ENCODE peak calls at places on chromosome 10, in nine cellular contexts. O is MM.1S, K is heart right ventricle, M is AG04450, V is SK-N-SH, C is adrenal gland, E is tibial artery, H is fibroblast of lung, A is PC-9. Z is an unnamed sample. For H3K9me3, the result is how much of the 10 kb centered on the place peaks cover.

GRCh38 chr10:60089095-60089494 is 182.7 kb upstream of the CCDC6 start:
- DNase-seq in O (no peak), K (no peak), M (no peak), V (no peak), C (no peak), E (no peak), H (peak), A (no peak), Z (no peak)

GRCh38 chr10:98528166-98528784 is 81.5 kb upstream of the HPS1 start:
- DNase-seq in O (no peak), K (no peak), M (no peak), V (no peak), C (no peak), E (no peak), H (peak), A (no peak), Z (no peak)

GRCh38 chr10:28091913-28092312 is 93.0 kb upstream of the ODAD2 start:
- DNase-seq in O (no peak), K (no peak), M (no peak), V (no peak), C (no peak), E (no peak), H (no peak), A (no peak), Z (no peak)

GRCh38 chr10:126844406-126844805 is 60.8 kb upstream of the DOCK1 start:
- DNase-seq in O (no peak), K (no peak), M (no peak), V (no peak), C (no peak), E (no peak), H (no peak), A (no peak), Z (no peak)

GRCh38 chr10:28769147-28769604 is 91.9 kb downstream of the BAMBI start:
- DNase-seq in O (no peak), K (no peak), M (no peak), V (no peak), C (no peak), E (no peak), H (no peak), A (no peak), Z (no peak)

GRCh38 chr10:6089334-6090219 is 743 bp downstream of the RBM17 start:
- DNase-seq in O (peak), K (no peak), M (no peak), V (peak), C (peak), E (no peak), H (no peak), A (peak), Z (peak)

GRCh38 chr10:95907454-95908253 is at the start of gene CC2D2B:
- DNase-seq in O (peak), K (peak), M (peak), V (peak), C (peak), E (peak), H (peak), A (peak), Z (peak)

GRCh38 chr10:124436191-124436638 is 13.6 kb downstream of the NKX1-2 start:
- DNase-seq in O (peak), K (no peak), M (no peak), V (no peak), C (no peak), E (no peak), H (no peak), A (peak), Z (no peak)

GRCh38 chr10:43395571-43396060 is 13.4 kb downstream of the HNRNPF start:
- DNase-seq in O (peak), K (no peak), M (no peak), V (peak), C (peak), E (no peak), H (no peak), A (no peak), Z (peak)

GRCh38 chr10:21329995-21330627 is 195.4 kb downstream of the SKIDA1 start:
- DNase-seq in O (no peak), K (peak), M (peak), V (no peak), C (peak), E (no peak), H (peak), A (peak), Z (no peak)

GRCh38 chr10:93771354-93771753 is 13.6 kb downstream of the LGI1 start:
- DNase-seq in O (no peak), K (no peak), M (no peak), V (no peak), C (no peak), E (no peak), H (no peak), A (no peak), Z (no peak)

GRCh38 chr10:97574374-97575100 is 2.0 kb downstream of the ANKRD2 start:
- DNase-seq in O (no peak), K (peak), M (no peak), V (peak), C (peak), E (peak), H (peak), A (peak), Z (peak)

GRCh38 chr10:4144802-4145201 is 359.8 kb upstream of the KLF6 start:
- DNase-seq in O (no peak), K (no peak), M (no peak), V (no peak), C (no peak), E (no peak), H (peak), A (no peak), Z (no peak)

GRCh38 chr10:69641261-69641980 is 11.4 kb downstream of the FAM241B start:
- DNase-seq in O (no peak), K (no peak), M (no peak), V (no peak), C (no peak), E (no peak), H (no peak), A (peak), Z (no peak)

GRCh38 chr10:125294109-125294508 is 133.7 kb upstream of the CTBP2 start:
- DNase-seq in O (no peak), K (no peak), M (no peak), V (no peak), C (no peak), E (no peak), H (no peak), A (no peak), Z (no peak)

GRCh38 chr10:63819753-63820347 is 298.6 kb downstream of the REEP3 start:
- DNase-seq in O (peak), K (peak), M (peak), V (peak), C (peak), E (peak), H (peak), A (peak), Z (no peak)

GRCh38 chr10:73802276-73802991 is 9.0 kb downstream of the NDST2 start:
- DNase-seq in O (no peak), K (no peak), M (no peak), V (no peak), C (no peak), E (no peak), H (no peak), A (no peak), Z (no peak)

GRCh38 chr10:612696-613095 is 76.8 kb downstream of the DIP2C start:
- DNase-seq in O (no peak), K (no peak), M (no peak), V (no peak), C (no peak), E (peak), H (no peak), A (no peak), Z (no peak)

GRCh38 chr10:6163364-6164270 is 39.1 kb upstream of the PFKFB3 start:
- DNase-seq in O (peak), K (peak), M (no peak), V (peak), C (peak), E (peak), H (peak), A (peak), Z (peak)

GRCh38 chr10:13224210-13224995 is 9.8 kb downstream of the UCMA start:
- DNase-seq in O (peak), K (no peak), M (no peak), V (no peak), C (no peak), E (peak), H (no peak), A (no peak), Z (no peak)

GRCh38 chr10:44203535-44203934 is 181.4 kb downstream of the CXCL12 start:
- DNase-seq in O (no peak), K (no peak), M (no peak), V (no peak), C (no peak), E (no peak), H (no peak), A (no peak), Z (no peak)

GRCh38 chr10:24901686-24902399 is 50.6 kb downstream of the PRTFDC1 start:
- DNase-seq in O (peak), K (peak), M (peak), V (no peak), C (peak), E (no peak), H (peak), A (peak), Z (no peak)

GRCh38 chr10:30784896-30785605 is 155.5 kb upstream of the LYZL2 start:
- DNase-seq in O (peak), K (peak), M (no peak), V (peak), C (peak), E (peak), H (peak), A (no peak), Z (peak)

GRCh38 chr10:11442001-11442773 is 169.3 kb downstream of the USP6NL start:
- DNase-seq in O (no peak), K (no peak), M (no peak), V (no peak), C (no peak), E (no peak), H (no peak), A (no peak), Z (no peak)

GRCh38 chr10:62159357-62159756 is 109.3 kb downstream of the RTKN2 start:
- DNase-seq in O (no peak), K (no peak), M (no peak), V (no peak), C (no peak), E (no peak), H (no peak), A (no peak), Z (no peak)

GRCh38 chr10:91051834-91052233 is 130.9 kb upstream of the ANKRD1 start:
- DNase-seq in O (no peak), K (peak), M (no peak), V (no peak), C (peak), E (no peak), H (peak), A (no peak), Z (no peak)

GRCh38 chr10:72277996-72278667 is 4.4 kb downstream of the DDIT4 start:
- DNase-seq in O (no peak), K (no peak), M (no peak), V (no peak), C (no peak), E (no peak), H (peak), A (peak), Z (no peak)

GRCh38 chr10:93410697-93411348 is 71.3 kb downstream of the MYOF start:
- DNase-seq in O (no peak), K (no peak), M (no peak), V (no peak), C (no peak), E (no peak), H (no peak), A (no peak), Z (no peak)

GRCh38 chr10:37222046-37222445 is 96.6 kb downstream of the ANKRD30A start:
- DNase-seq in O (no peak), K (no peak), M (no peak), V (no peak), C (no peak), E (no peak), H (no peak), A (no peak), Z (no peak)

GRCh38 chr10:75356484-75356883 is 45.1 kb downstream of the ZNF503 start:
- DNase-seq in O (no peak), K (no peak), M (no peak), V (no peak), C (no peak), E (peak), H (no peak), A (no peak), Z (no peak)
- TF ChIP-seq CTCF in O (no peak), K (no peak), M (peak), V (no peak), C (no peak), E (no peak), H (no peak), A (no peak), Z (no peak)

GRCh38 chr10:77162697-77163096 is 474.9 kb downstream of the KCNMA1 start:
- DNase-seq in O (no peak), K (no peak), M (no peak), V (no peak), C (no peak), E (no peak), H (peak), A (peak), Z (no peak)

GRCh38 chr10:77158666-77159065 is 478.9 kb downstream of the KCNMA1 start:
- DNase-seq in O (no peak), K (no peak), M (no peak), V (no peak), C (no peak), E (no peak), H (no peak), A (peak), Z (no peak)

GRCh38 chr10:77159538-77160110 is 478.0 kb downstream of the KCNMA1 start:
- DNase-seq in O (no peak), K (no peak), M (no peak), V (no peak), C (no peak), E (no peak), H (peak), A (peak), Z (no peak)

GRCh38 chr10:77163670-77164348 is 473.8 kb downstream of the KCNMA1 start:
- DNase-seq in O (no peak), K (no peak), M (peak), V (peak), C (peak), E (peak), H (peak), A (peak), Z (no peak)

DNA sequence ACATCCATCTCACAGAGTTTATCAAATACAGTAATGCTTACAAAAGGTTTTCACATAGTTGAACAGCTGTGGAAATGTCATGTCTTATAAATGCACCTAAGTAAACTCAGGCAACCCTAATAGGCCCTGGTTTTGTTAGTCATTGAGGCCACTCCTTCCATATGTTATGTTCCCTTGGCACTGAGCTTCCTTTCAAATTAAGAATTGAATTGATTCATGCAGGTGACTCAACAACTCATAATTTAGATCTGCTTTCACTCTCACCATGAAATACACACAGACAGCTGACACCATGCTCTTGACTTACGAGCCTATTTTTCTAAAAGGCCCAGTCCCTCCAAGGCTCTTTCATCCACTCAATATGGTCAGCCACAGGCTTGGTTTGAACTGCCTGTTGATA is 476.9 kb downstream of the KCNMA1 start:
- DNase-seq in O (no peak), K (no peak), M (peak), V (no peak), C (no peak), E (no peak), H (peak), A (peak), Z (no peak)
- H3K4me3 ChIP-seq in O (no peak), K (no peak), M (no peak), V (no peak), C (no peak), E (no peak), H (no peak), A (no peak), Z (no peak)

GRCh38 chr10:83942410-83942809 is 196.9 kb upstream of the GHITM start:
- DNase-seq in O (no peak), K (no peak), M (no peak), V (no peak), C (no peak), E (no peak), H (no peak), A (no peak), Z (no peak)
- H3K9me3 ChIP-seq in O (under half), K (under half), M (under half), V (under half), C (under half), E (under half), H (under half), A (under half), Z (under half)

DNA sequence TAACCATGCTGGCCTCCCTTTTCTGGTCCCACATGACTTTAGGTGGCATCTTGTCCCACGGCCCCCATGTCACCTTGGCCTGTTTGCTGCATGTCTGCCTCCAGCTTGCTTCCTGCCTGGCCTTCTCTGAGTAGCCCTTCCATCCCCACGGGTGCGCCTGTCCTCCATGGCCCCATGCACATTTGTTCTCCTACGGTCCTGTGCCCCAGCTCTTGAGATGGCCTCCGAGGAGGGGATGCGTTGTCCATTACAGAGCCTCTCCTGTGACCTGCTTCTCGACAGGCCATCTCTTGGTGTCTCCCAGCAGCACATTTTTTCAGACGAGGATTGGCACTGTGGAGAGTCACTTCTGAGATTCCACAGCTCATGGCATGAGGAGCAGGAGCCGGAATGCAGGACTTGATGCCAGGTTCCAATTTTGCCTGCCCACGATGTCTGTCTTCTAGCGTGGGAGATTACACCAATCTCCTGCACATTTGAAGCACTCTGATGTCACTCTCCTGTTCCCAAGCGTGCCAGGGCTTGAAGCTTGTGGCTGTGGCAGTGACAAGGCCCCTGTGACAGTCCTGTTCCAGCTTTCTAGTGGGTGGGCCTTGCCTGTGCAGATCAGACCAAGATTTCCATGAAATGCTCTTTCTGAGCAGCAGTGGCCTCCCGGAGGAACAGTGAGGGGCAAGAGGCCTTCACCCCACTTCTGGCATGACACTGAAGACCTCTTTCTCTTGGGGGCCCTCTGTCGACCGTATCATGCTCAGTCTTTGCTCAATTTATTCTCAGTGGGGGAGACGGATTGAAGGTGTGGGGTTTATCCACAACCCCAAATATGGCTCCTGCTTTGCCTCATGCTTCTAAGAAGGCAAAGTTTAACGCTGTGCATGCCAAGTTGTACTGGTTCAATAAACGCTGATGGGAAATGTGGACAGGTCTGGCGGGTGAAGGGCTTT is 13.4 kb downstream of the WDFY4 start:
- DNase-seq in O (no peak), K (peak), M (no peak), V (no peak), C (no peak), E (no peak), H (no peak), A (no peak), Z (no peak)
- TF ChIP-seq CTCF in O (no peak), K (no peak), M (no peak), V (no peak), C (no peak), E (no peak), H (no peak), A (no peak), Z (no peak)

GRCh38 chr10:35194906-35195305 is 68.3 kb downstream of the CREM start:
- DNase-seq in O (no peak), K (no peak), M (peak), V (peak), C (no peak), E (no peak), H (peak), A (no peak), Z (no peak)
- H3K4me3 ChIP-seq in O (peak), K (peak), M (peak), V (peak), C (peak), E (peak), H (peak), A (peak), Z (no peak)

DNA sequence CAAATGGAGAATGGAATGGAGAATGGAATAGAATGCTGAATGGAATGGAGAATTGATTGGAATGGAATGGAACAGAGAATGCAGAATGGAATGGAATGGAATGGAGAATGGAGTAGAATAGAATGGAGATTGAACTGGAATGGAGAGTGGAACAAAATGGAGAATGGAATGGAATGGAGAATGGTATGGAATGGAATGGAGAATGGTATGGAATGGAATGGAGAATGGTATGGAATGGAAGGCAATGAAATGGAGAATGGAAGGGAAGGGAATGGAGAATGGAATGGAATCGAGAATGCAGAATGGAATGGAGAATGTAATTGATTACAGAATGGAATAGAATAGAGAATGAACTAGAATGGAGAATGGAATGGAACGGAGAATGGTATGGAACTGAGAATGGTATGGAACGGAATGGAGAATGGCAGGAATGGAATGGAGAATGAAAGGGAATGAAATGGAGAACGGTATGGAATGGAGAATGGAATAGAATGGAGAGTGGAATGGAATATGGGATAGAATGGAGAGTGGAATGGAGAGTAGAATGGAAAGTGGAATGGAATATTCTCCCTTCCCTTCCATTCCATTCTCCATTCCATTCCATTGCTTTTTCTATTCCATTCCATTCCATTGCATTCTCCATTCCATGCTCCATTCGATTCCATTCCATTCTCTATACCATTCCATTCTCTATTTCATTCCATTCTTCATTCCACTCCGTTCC is 88.2 kb downstream of the NSUN6 start:
- DNase-seq in O (no peak), K (no peak), M (no peak), V (no peak), C (no peak), E (no peak), H (no peak), A (no peak), Z (no peak)
- H3K9me3 ChIP-seq in O (under half), K (under half), M (under half), V (under half), C (under half), E (under half), H (under half), A (under half), Z (under half)

GRCh38 chr10:9608592-9608991 is 1409.1 kb upstream of the CELF2 start:
- DNase-seq in O (no peak), K (no peak), M (no peak), V (no peak), C (no peak), E (no peak), H (peak), A (no peak), Z (no peak)
- TF ChIP-seq CTCF in O (no peak), K (peak), M (peak), V (peak), C (peak), E (peak), H (no peak), A (peak), Z (no peak)

GRCh38 chr10:110648743-110649651 is 4.9 kb downstream of the RBM20 start:
- DNase-seq in O (no peak), K (no peak), M (no peak), V (no peak), C (no peak), E (no peak), H (no peak), A (no peak), Z (no peak)
- H3K4me3 ChIP-seq in O (no peak), K (peak), M (no peak), V (no peak), C (no peak), E (no peak), H (no peak), A (no peak), Z (no peak)

Z was measured in upper lobe of left lung.